ENCODE peak calls at places on chromosomes 12 and 14, in six cellular contexts. H is IMR-90, J is adrenal gland, Z is OCI-LY7, B is AG04450, A is H1. T is an unnamed sample.

GRCh38 chr12:69099201-69099837 is 140.1 kb upstream of the CPSF6 start:
- DNase-seq in H (no peak), J (no peak), Z (no peak), B (no peak), A (no peak), T (no peak)

GRCh38 chr14:69657961-69658360 is 46.6 kb downstream of the SUSD6 start:
- DNase-seq in H (peak), J (no peak), Z (no peak), B (no peak), A (no peak), T (no peak)

GRCh38 chr14:92596328-92596943 is 82.9 kb downstream of the RIN3 start:
- DNase-seq in H (no peak), J (no peak), Z (no peak), B (no peak), A (no peak), T (no peak)

GRCh38 chr12:85985996-85986395 is 111.9 kb downstream of the NTS start:
- DNase-seq in H (no peak), J (no peak), Z (no peak), B (no peak), A (no peak), T (no peak)

GRCh38 chr12:59808317-59808910 is 212.6 kb downstream of the SLC16A7 start:
- DNase-seq in H (peak), J (no peak), Z (peak), B (no peak), A (no peak), T (peak)

GRCh38 chr12:51183816-51184215 is 10.9 kb upstream of the TFCP2 start:
- DNase-seq in H (peak), J (peak), Z (no peak), B (no peak), A (no peak), T (no peak)

GRCh38 chr14:34398024-34398423 is 64.0 kb downstream of the SPTSSA start:
- DNase-seq in H (no peak), J (no peak), Z (no peak), B (no peak), A (no peak), T (no peak)

GRCh38 chr12:130438243-130438620 is 100.5 kb downstream of the PIWIL1 start:
- DNase-seq in H (no peak), J (no peak), Z (no peak), B (no peak), A (no peak), T (no peak)

GRCh38 chr14:54572316-54572715 is 5.4 kb downstream of the SAMD4A start:
- DNase-seq in H (no peak), J (no peak), Z (peak), B (no peak), A (no peak), T (no peak)

GRCh38 chr12:99914206-99914605 is 70.5 kb downstream of the ANKS1B start:
- DNase-seq in H (no peak), J (no peak), Z (no peak), B (no peak), A (no peak), T (no peak)

GRCh38 chr12:96297504-96297903 is 102.7 kb downstream of the CDK17 start:
- DNase-seq in H (no peak), J (no peak), Z (no peak), B (no peak), A (no peak), T (no peak)

GRCh38 chr12:96295532-96296160 is 101.5 kb downstream of the ELK3 start:
- DNase-seq in H (no peak), J (no peak), Z (peak), B (no peak), A (no peak), T (no peak)

GRCh38 chr12:96294831-96295230 is 100.7 kb downstream of the ELK3 start:
- DNase-seq in H (peak), J (no peak), Z (no peak), B (no peak), A (no peak), T (peak)

GRCh38 chr12:96289067-96289466 is 94.9 kb downstream of the ELK3 start:
- DNase-seq in H (no peak), J (no peak), Z (no peak), B (no peak), A (no peak), T (no peak)

GRCh38 chr12:96293093-96293492 is 98.9 kb downstream of the ELK3 start:
- DNase-seq in H (no peak), J (no peak), Z (no peak), B (no peak), A (no peak), T (no peak)
- TF ChIP-seq CTCF in H (no peak), J (no peak), Z (no peak), B (no peak), A (no peak), T (no peak)

DNA sequence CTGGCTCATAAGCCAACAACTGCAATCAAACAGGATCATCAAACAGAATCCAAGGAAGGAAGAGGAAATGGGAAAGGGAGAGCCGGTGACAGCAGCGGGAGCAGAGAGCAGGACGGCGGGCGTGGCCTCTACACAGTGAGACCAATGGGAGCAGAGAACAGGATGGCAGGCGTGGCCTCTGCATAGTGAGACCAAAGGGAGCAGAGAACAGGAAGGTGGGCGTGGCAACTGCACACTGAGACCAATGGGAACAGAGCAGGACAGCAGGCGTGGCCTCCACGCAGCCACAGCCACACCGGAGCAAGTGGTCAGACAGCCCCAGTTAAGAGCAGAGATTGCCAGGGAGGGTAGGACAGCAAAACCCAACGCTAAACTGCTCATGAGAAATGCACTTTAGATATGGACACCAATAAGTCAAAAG is 16.4 kb downstream of the LRCOL1 start:
- DNase-seq in H (peak), J (peak), Z (peak), B (peak), A (peak), T (peak)
- H3K4me3 ChIP-seq in H (no peak), J (no peak), Z (no peak), B (no peak), A (no peak), T (no peak)

DNA sequence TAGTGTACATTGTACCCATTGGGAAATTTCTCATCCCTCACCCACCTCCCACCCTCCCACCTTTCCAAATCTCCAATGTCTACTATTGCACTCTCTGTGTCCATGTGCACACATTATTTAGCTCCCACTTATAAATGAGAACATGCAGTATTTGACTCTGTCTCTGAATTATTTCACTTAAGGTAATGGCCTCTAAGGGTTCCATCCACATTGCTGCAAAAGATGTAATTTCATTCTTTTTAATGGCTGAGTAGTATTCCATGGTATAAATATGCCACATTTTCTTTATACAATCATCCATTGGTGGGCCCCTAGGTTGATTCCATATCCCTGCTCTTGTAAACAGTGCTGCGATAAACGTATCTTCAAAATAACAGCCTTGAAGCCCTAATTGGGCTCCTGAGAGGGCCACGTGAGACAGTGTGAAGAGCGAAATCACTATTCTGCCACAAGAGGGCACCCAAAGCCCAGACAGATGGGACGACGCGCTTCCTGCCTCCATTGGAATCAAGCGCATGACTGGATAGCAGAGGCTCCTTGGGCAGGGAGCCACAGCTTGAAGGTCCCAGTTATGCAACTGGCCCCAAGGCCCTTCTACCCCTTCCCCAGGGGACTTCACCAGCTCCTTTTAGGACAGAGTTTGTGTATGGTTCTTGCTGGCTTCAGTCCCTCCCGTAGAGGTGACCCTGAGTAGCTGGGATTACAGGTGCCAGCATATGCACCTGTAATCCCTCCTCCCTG is 21.3 kb upstream of the CD27 start:
- DNase-seq in H (peak), J (peak), Z (peak), B (peak), A (peak), T (peak)
- TF ChIP-seq CTCF in H (peak), J (peak), Z (peak), B (peak), A (peak), T (peak)

GRCh38 chr12:122062832-122063690 is 15.5 kb upstream of the MLXIP start:
- DNase-seq in H (peak), J (peak), Z (no peak), B (no peak), A (no peak), T (no peak)
- H3K4me3 ChIP-seq in H (no peak), J (no peak), Z (no peak), B (no peak), A (no peak), T (no peak)

GRCh38 chr12:70711831-70712230 is 74.6 kb upstream of the PTPRB start:
- DNase-seq in H (no peak), J (no peak), Z (no peak), B (no peak), A (no peak), T (no peak)

DNA sequence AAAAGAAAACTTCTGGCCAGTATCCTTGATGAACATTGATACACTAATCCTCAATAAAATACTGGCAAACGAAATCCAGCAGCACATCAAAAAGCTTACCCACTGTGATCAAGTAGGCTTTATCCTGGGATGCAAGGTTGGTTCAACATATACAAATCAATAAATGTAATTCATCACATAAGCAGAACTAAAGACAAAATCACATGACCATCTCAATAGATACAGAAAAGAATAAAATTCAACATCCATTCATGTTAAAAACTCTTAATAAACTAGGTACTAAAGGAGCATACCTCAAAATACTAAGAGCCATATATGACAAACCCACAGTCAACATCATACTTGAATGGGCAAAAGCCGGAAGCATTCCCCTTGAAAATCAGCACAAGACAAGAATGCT is 71.8 kb upstream of the PTPRB start:
- DNase-seq in H (no peak), J (no peak), Z (no peak), B (no peak), A (no peak), T (no peak)
- TF ChIP-seq CTCF in H (no peak), J (no peak), Z (no peak), B (no peak), A (no peak), T (no peak)

GRCh38 chr12:24113701-24114100 is 164.2 kb upstream of the SOX5 start:
- DNase-seq in H (peak), J (no peak), Z (no peak), B (no peak), A (no peak), T (no peak)
- H3K4me3 ChIP-seq in H (no peak), J (no peak), Z (no peak), B (no peak), A (no peak), T (no peak)

DNA sequence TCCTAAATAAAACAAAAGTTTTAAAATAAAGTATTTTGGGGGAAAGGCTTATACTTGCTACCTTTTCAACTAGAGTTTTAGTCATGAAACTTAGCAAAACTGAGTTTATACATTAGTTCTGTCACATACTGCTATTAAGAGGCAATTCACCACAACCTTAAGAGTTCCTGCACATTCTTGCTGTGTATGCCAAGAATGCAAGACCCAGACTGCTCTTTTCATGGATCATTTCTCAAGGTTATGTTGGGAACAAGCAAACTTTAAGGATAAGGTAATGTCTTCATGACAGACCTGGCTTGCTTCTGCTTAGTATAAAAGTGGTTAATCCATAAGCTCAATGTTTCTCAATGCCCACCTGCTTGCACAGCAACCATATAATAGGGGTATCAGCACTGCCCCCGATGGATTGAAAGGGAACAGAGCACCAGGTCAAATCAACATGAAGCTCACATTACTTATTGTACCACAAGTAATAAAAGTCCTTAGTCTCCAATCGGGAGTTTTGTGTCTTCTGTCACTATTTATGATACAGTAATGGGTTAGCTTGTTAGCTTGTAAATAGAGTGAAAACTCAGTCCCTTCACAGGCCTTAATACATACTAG is 67.6 kb downstream of the KIF21A start:
- DNase-seq in H (no peak), J (no peak), Z (no peak), B (no peak), A (no peak), T (peak)
- TF ChIP-seq CTCF in H (no peak), J (no peak), Z (no peak), B (no peak), A (no peak), T (no peak)

DNA sequence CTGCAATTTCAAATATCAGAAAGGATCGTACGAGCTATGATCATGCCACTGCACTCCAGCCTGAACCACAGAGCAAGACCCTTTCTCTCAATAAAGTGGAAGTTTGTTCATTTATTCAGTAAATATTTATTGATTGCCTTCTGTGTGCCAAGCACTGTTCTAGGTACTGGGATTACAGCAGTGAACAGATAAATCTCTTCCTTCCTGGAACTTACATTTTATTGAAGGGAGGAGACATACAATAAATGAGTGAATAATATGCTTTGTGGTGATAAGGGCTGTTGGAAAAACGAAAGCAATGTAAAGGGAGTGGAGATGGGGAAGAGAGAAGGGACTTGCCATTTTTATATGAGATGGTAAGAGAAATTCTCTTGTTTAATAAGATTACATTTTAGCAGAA is 1.6 kb downstream of the GSKIP start:
- DNase-seq in H (no peak), J (no peak), Z (no peak), B (no peak), A (no peak), T (no peak)
- H3K4me3 ChIP-seq in H (no peak), J (no peak), Z (peak), B (no peak), A (peak), T (no peak)

DNA sequence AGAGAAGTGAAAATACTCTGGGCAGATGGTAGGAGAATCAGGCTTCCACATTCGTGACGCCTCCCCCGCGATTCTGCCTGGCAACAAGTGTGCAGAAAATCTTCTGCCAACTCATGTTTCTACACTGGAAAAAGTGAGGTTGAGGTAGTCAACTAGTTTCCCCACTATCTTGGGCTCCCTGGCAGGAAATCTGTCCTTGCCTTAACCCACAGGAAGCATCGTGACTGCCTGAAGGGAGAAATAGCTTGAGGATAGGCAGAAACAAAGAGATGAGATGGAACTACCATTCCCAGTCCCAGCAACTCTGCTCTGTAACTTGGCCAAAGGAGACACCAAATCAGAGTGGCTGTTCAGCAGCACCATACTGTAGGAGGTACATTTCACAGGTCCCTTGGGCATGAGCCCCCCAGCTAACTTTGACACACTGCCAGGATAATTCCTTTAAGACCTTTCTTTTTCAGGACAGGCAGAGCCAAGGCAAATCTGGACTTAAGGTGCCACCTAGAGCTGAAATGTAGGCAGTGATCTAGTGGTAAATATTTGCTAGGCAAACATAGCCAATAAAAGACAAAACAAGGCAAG is 205.0 kb downstream of the PTPRO start:
- DNase-seq in H (peak), J (peak), Z (peak), B (no peak), A (peak), T (peak)
- TF ChIP-seq CTCF in H (peak), J (no peak), Z (peak), B (peak), A (peak), T (peak)

T was measured in astrocyte of the cerebellum.